ENCODE peak calls at places on chromosome 2, in eight cellular contexts. B, N, A, X, O, Q, T and I are unnamed samples. For H3K4me1, the result is how much of the 10 kb centered on the place peaks cover.

GRCh38 chr2:100823665-100824438 is 3.9 kb downstream of the NPAS2 start:
- DNase-seq in X (peak), O (no peak), N (no peak), T (no peak), Q (no peak), A (no peak), B (no peak), I (no peak)

GRCh38 chr2:70214958-70215357 is 24.1 kb upstream of the C2orf42 start:
- DNase-seq in O (no peak), N (no peak), A (no peak), Q (no peak), X (no peak), T (no peak), B (no peak), I (no peak)

GRCh38 chr2:221124542-221125235 is 447.4 kb downstream of the EPHA4 start:
- DNase-seq in N (peak), T (no peak), Q (no peak), B (no peak), X (no peak), O (no peak), A (no peak), I (peak)

GRCh38 chr2:27964067-27964466 is 73.5 kb downstream of the BABAM2 start:
- DNase-seq in T (no peak), X (no peak), O (no peak), A (no peak), N (no peak), Q (no peak), B (no peak), I (no peak)

GRCh38 chr2:108931372-108931771 is 57.6 kb downstream of the EDAR start:
- DNase-seq in N (no peak), Q (no peak), B (no peak), X (no peak), A (no peak), O (no peak), T (no peak), I (no peak)

GRCh38 chr2:13818002-13818401 is 814.5 kb upstream of the LRATD1 start:
- DNase-seq in O (no peak), Q (no peak), T (no peak), N (no peak), B (no peak), X (no peak), A (no peak), I (no peak)

GRCh38 chr2:46504221-46504620 is 24.9 kb downstream of the TMEM247 start:
- DNase-seq in T (no peak), Q (no peak), N (no peak), A (no peak), B (no peak), X (no peak), O (no peak), I (no peak)

GRCh38 chr2:73385486-73386341 is at the start of gene ALMS1:
- DNase-seq in Q (peak), T (peak), A (peak), B (peak), X (peak), O (peak), N (peak), I (peak)

GRCh38 chr2:241680827-241681599 is 5.6 kb downstream of the DTYMK start:
- DNase-seq in A (no peak), T (no peak), Q (peak), O (peak), B (no peak), X (no peak), N (no peak), I (no peak)

GRCh38 chr2:73000808-73001570 is 70.5 kb downstream of the SFXN5 start:
- DNase-seq in T (no peak), O (peak), A (no peak), N (peak), X (peak), Q (no peak), B (no peak), I (no peak)

GRCh38 chr2:202115385-202116060 is 42.5 kb downstream of the KIAA2012 start:
- DNase-seq in X (no peak), N (no peak), B (no peak), Q (peak), A (no peak), O (no peak), T (no peak), I (no peak)

GRCh38 chr2:159035790-159036411 is 67.5 kb downstream of the TANC1 start:
- DNase-seq in X (peak), B (peak), N (peak), Q (no peak), O (no peak), T (peak), A (no peak), I (no peak)

GRCh38 chr2:72933646-72934151 is 16.4 kb downstream of the EMX1 start:
- DNase-seq in B (no peak), X (no peak), Q (no peak), T (peak), O (no peak), N (no peak), A (no peak), I (peak)

GRCh38 chr2:19607400-19607799 is 249.0 kb upstream of the OSR1 start:
- DNase-seq in X (no peak), Q (no peak), T (no peak), A (no peak), B (no peak), O (no peak), N (no peak), I (no peak)

GRCh38 chr2:96866586-96866985 is 3.3 kb downstream of the SEMA4C start:
- DNase-seq in Q (no peak), N (no peak), A (no peak), X (no peak), O (no peak), T (no peak), B (no peak), I (no peak)

GRCh38 chr2:205609036-205609607 is 73.2 kb upstream of the NRP2 start:
- DNase-seq in O (no peak), N (no peak), A (no peak), T (no peak), B (no peak), Q (no peak), X (no peak), I (no peak)

GRCh38 chr2:42089340-42089925 is 41.6 kb downstream of the PKDCC start:
- DNase-seq in N (peak), O (peak), B (peak), T (peak), X (peak), A (peak), Q (no peak), I (peak)

GRCh38 chr2:7379799-7380198 is 462.6 kb downstream of the RNF144A start:
- DNase-seq in N (peak), X (peak), O (no peak), Q (no peak), A (no peak), B (no peak), T (peak), I (no peak)

GRCh38 chr2:57906152-57906732 is 140.4 kb upstream of the VRK2 start:
- DNase-seq in A (no peak), T (no peak), X (peak), N (no peak), B (no peak), O (no peak), Q (peak), I (no peak)

GRCh38 chr2:3636586-3637310 is 21.3 kb upstream of the ALLC start:
- DNase-seq in B (no peak), T (no peak), X (no peak), Q (no peak), A (no peak), O (peak), N (peak), I (no peak)

GRCh38 chr2:20048488-20049443 is 2.7 kb downstream of the LAPTM4A start:
- DNase-seq in N (no peak), A (no peak), O (no peak), T (no peak), X (no peak), Q (no peak), B (no peak), I (no peak)

GRCh38 chr2:16142383-16143361 is 202.3 kb downstream of the MYCN start:
- DNase-seq in T (no peak), B (no peak), A (no peak), N (peak), Q (no peak), O (no peak), X (no peak), I (no peak)

GRCh38 chr2:16462965-16463364 is 202.7 kb downstream of the CYRIA start:
- DNase-seq in A (no peak), B (no peak), O (no peak), N (no peak), T (no peak), X (no peak), Q (no peak), I (no peak)

GRCh38 chr2:133718688-133719201 is 150.5 kb upstream of the NCKAP5 start:
- DNase-seq in X (no peak), B (no peak), Q (no peak), T (no peak), A (peak), N (no peak), O (no peak), I (peak)

GRCh38 chr2:234681206-234681605 is 184.3 kb upstream of the ARL4C start:
- DNase-seq in B (no peak), X (no peak), A (no peak), O (no peak), T (no peak), Q (no peak), N (peak), I (no peak)

GRCh38 chr2:44801676-44802408 is 139.7 kb upstream of the SIX3 start:
- DNase-seq in T (no peak), B (no peak), X (no peak), O (no peak), Q (no peak), N (peak), A (no peak), I (no peak)

GRCh38 chr2:175432793-175433192 is 251.3 kb upstream of the ATP5MC3 start:
- DNase-seq in T (no peak), B (no peak), O (no peak), X (no peak), Q (no peak), N (no peak), A (no peak), I (no peak)

GRCh38 chr2:36737131-36737750 is 40.7 kb downstream of the VIT start:
- DNase-seq in B (no peak), X (no peak), T (no peak), A (no peak), O (no peak), N (peak), Q (no peak), I (no peak)

GRCh38 chr2:47165001-47165555 is 10.0 kb upstream of the STPG4 start:
- DNase-seq in B (no peak), T (no peak), Q (no peak), X (no peak), A (no peak), N (no peak), O (no peak), I (no peak)

GRCh38 chr2:74109551-74109950 is 38.2 kb downstream of the BOLA3 start:
- DNase-seq in O (no peak), A (no peak), T (no peak), Q (no peak), N (no peak), B (no peak), X (no peak), I (no peak)

GRCh38 chr2:46030330-46030729 is 266.9 kb upstream of the EPAS1 start:
- DNase-seq in N (no peak), X (no peak), O (no peak), A (no peak), B (no peak), T (no peak), Q (no peak), I (no peak)

GRCh38 chr2:170818294-170819104 is 1.8 kb downstream of the GAD1 start:
- DNase-seq in Q (no peak), B (no peak), N (peak), T (no peak), O (no peak), A (no peak), X (no peak), I (no peak)

GRCh38 chr2:1595274-1595673 is 149.0 kb downstream of the PXDN start:
- DNase-seq in A (no peak), X (no peak), T (no peak), O (no peak), N (peak), B (no peak), Q (no peak), I (no peak)

GRCh38 chr2:154537845-154538244 is 160.7 kb upstream of the KCNJ3 start:
- DNase-seq in N (no peak), B (no peak), O (no peak), A (no peak), Q (no peak), X (no peak), T (no peak), I (no peak)

GRCh38 chr2:137672961-137673552 is 291.2 kb upstream of the HNMT start:
- DNase-seq in Q (no peak), N (no peak), A (no peak), T (no peak), B (no peak), O (no peak), X (no peak), I (no peak)

GRCh38 chr2:98347298-98348065 is 1.2 kb downstream of the CNGA3 start:
- DNase-seq in T (no peak), Q (no peak), X (no peak), O (no peak), A (no peak), B (no peak), N (peak), I (no peak)

GRCh38 chr2:75309596-75310290 is 110.4 kb upstream of the TACR1 start:
- DNase-seq in O (no peak), T (no peak), B (no peak), X (no peak), Q (peak), N (no peak), A (no peak), I (no peak)

GRCh38 chr2:207734264-207734635 is 22.8 kb downstream of the CCNYL1 start:
- DNase-seq in N (no peak), B (peak), T (no peak), O (no peak), Q (no peak), A (no peak), X (peak), I (no peak)

GRCh38 chr2:241692448-241692847 is 5.8 kb upstream of the DTYMK start:
- DNase-seq in O (no peak), Q (no peak), B (no peak), X (no peak), A (no peak), T (no peak), N (no peak), I (no peak)

GRCh38 chr2:237650455-237650850 is 23.1 kb downstream of the LRRFIP1 start:
- DNase-seq in B (no peak), O (no peak), Q (no peak), X (no peak), A (no peak), N (no peak), T (no peak), I (no peak)
- H3K4me1 ChIP-seq in B (under half), O (under half), Q (under half), X (under half), A (half or more), N (under half), T (under half), I (under half)

GRCh38 chr2:29106980-29107388 is 8.2 kb upstream of the CLIP4 start:
- DNase-seq in O (no peak), N (no peak), X (peak), A (no peak), T (no peak), B (peak), Q (peak), I (no peak)

GRCh38 chr2:29110916-29111315 is 4.3 kb upstream of the CLIP4 start:
- DNase-seq in X (no peak), A (no peak), O (no peak), N (no peak), T (no peak), Q (no peak), B (no peak), I (no peak)

GRCh38 chr2:29108225-29108624 is 7.0 kb upstream of the CLIP4 start:
- DNase-seq in B (peak), X (peak), A (no peak), T (no peak), O (no peak), Q (peak), N (no peak), I (no peak)

GRCh38 chr2:29106241-29106640 is 9.0 kb upstream of the CLIP4 start:
- DNase-seq in T (no peak), O (no peak), X (no peak), N (no peak), B (no peak), Q (no peak), A (no peak), I (no peak)

DNA sequence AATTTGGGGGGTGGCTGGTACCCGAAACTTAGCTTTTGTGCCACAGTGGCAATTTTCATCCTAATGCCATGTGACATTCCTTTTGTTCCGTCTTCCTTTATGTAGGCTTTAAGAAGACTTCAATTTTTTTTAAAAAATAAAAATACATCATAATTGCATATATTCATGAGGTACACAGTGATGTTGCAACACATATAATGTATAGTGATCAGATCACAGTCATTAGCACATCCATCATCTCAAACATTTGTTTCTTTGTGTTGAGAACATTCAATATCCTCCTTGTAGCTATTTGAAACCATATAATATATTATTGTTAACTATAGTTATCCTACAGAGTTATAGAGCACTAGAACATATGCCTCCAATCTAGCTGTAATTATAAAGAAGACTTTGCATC is 6.0 kb upstream of the CLIP4 start:
- DNase-seq in O (no peak), T (no peak), Q (no peak), B (no peak), X (no peak), N (no peak), A (no peak), I (no peak)
- H3K4me3 ChIP-seq in O (no peak), T (no peak), Q (no peak), B (no peak), X (no peak), N (no peak), A (no peak), I (no peak)

GRCh38 chr2:233079953-233080835 is 20.1 kb downstream of the INPP5D start:
- DNase-seq in N (no peak), Q (no peak), X (no peak), O (no peak), A (no peak), B (no peak), T (no peak), I (no peak)
- H3K4me1 ChIP-seq in N (under half), Q (under half), X (under half), O (under half), A (under half), B (under half), T (under half), I (under half)

DNA sequence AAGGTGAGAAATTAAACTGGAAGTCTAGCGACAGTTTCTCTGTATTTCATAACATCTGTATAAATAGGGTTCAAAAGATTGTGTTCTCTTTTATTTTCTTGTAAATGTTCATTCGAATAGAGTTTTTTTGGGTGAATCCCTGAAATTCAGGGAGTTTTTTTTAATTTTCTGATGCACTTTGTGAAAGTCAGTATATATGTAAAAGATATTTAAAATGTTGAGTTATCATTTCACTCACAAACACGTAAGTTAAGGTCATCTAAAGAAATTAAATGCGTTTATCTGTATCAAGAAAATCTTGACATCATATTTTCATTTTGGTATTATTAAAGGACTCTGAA is 3.4 kb downstream of the SP9 start:
- DNase-seq in T (no peak), B (no peak), A (no peak), O (no peak), Q (no peak), N (no peak), X (no peak), I (no peak)
- H3K4me3 ChIP-seq in T (no peak), B (peak), A (no peak), O (no peak), Q (no peak), N (peak), X (no peak), I (no peak)

DNA sequence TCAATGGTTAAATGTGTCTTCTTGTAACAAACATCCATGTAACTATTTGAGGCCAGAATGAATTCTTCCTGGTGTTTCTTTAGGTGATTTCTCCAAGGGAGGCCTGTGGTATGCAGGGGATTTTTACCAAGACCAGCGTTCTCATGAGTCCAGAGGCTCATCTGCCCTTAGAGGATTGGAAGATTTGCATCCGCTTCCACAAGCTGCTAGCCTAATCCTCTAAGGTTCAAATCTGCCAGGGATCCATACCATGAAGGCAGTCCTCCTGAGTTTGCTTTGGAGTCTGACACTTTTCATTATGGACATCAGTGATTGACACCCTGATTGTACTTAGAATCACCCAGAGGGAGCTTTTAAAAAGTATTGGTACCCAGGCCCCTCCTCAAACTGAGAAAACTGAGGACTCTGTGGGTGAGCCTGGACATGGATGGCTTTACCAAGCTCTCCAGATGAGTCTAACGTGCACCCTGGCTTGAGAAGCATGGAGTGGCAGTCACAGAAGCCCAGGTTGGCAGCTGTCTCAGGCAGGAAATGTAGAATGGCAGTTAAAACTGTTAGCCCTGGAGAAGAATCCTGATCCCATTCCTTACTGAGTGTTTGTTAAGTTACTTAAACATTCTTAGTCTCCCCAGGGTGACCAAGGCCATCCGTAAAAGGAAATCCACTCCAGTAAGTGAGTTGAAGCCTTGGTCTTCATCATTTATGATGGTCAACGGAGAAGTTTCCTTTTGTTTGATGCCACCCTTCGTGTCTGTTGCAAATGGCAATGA is 95.3 kb upstream of the RMDN2 start:
- DNase-seq in T (no peak), A (no peak), B (no peak), Q (no peak), X (no peak), N (no peak), O (no peak), I (no peak)
- H3K4me1 ChIP-seq in T (under half), A (under half), B (under half), Q (half or more), X (under half), N (under half), O (under half), I (under half)

GRCh38 chr2:9639000-9639602 is 8.3 kb upstream of the YWHAQ start:
- DNase-seq in B (no peak), Q (no peak), O (peak), T (no peak), X (no peak), A (peak), N (no peak), I (no peak)
- H3K4me3 ChIP-seq in B (no peak), Q (no peak), O (no peak), T (no peak), X (no peak), A (no peak), N (no peak), I (no peak)

GRCh38 chr2:101972621-101973434 is 18.9 kb upstream of the IL1R2 start:
- DNase-seq in B (no peak), X (no peak), N (no peak), O (no peak), T (no peak), A (no peak), Q (peak), I (no peak)

GRCh38 chr2:101974663-101975062 is 17.1 kb upstream of the IL1R2 start:
- DNase-seq in A (no peak), X (no peak), Q (peak), T (no peak), O (peak), N (peak), B (no peak), I (no peak)

GRCh38 chr2:101975171-101975870 is 16.4 kb upstream of the IL1R2 start:
- DNase-seq in N (no peak), T (no peak), Q (peak), A (no peak), O (no peak), X (no peak), B (no peak), I (no peak)

GRCh38 chr2:101980368-101980767 is 11.4 kb upstream of the IL1R2 start:
- DNase-seq in B (no peak), T (no peak), A (no peak), N (no peak), Q (no peak), O (no peak), X (no peak), I (no peak)

DNA sequence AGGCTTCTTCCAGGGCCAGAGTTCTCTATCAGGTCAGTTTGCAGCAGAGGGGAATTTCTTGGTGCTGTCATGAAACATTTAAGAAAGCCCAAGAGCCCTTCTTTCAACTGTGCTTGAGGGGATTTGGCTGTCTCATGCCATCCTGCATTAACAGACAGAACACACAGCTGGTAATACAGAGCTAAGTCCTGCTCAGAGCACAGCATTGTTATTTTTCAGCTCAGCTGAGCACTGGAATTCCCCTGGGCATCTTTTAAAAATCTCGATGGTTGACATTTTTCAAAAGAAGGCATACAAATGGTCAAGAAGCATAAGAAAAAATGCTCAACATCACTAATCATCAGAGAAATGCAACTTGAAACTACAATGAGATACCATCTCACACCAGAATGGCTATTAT is 14.9 kb upstream of the IL1R2 start:
- DNase-seq in X (no peak), O (no peak), Q (peak), T (no peak), A (no peak), N (no peak), B (no peak), I (no peak)
- H3K4me1 ChIP-seq in X (under half), O (under half), Q (under half), T (under half), A (under half), N (under half), B (under half), I (under half)